ENCODE peak calls at places on chromosomes 13 and 19, in seven cellular contexts. One of them, this sample, is unnamed. For H3K79me2, the result is how much of the 10 kb centered on the place peaks cover.

GRCh38 chr13:28044608-28045007 is 55.8 kb downstream of the FLT3 start:
- DNase-seq in OCI-LY7: no peak
- DNase-seq in GM23338: no peak
- DNase-seq in K562: no peak
- DNase-seq in trophoblast cell: no peak
- DNase-seq in fibroblast of lung: no peak
- DNase-seq in H9: no peak
- DNase-seq in this sample: no peak

GRCh38 chr13:27395007-27395510 is 29.4 kb upstream of the GTF3A start:
- DNase-seq in OCI-LY7: no peak
- DNase-seq in GM23338: no peak
- DNase-seq in K562: no peak
- DNase-seq in trophoblast cell: no peak
- DNase-seq in fibroblast of lung: no peak
- DNase-seq in H9: no peak
- DNase-seq in this sample: no peak

GRCh38 chr19:55675661-55676354 is 782 bp downstream of the EPN1 start:
- DNase-seq in OCI-LY7: peak
- DNase-seq in GM23338: no peak
- DNase-seq in K562: no peak
- DNase-seq in trophoblast cell: no peak
- DNase-seq in fibroblast of lung: no peak
- DNase-seq in H9: no peak
- DNase-seq in this sample: no peak

GRCh38 chr13:91544723-91545122 is 146.3 kb downstream of the GPC5 start:
- DNase-seq in OCI-LY7: no peak
- DNase-seq in GM23338: peak
- DNase-seq in K562: no peak
- DNase-seq in trophoblast cell: no peak
- DNase-seq in fibroblast of lung: no peak
- DNase-seq in H9: peak
- DNase-seq in this sample: no peak

GRCh38 chr13:90447735-90448103 is 899.8 kb upstream of the MIR17HG start:
- DNase-seq in OCI-LY7: no peak
- DNase-seq in GM23338: peak
- DNase-seq in K562: no peak
- DNase-seq in trophoblast cell: no peak
- DNase-seq in fibroblast of lung: peak
- DNase-seq in H9: no peak
- DNase-seq in this sample: peak

GRCh38 chr19:8611890-8612806 is 1.6 kb upstream of the ADAMTS10 start:
- DNase-seq in OCI-LY7: no peak
- DNase-seq in GM23338: peak
- DNase-seq in K562: no peak
- DNase-seq in trophoblast cell: no peak
- DNase-seq in fibroblast of lung: peak
- DNase-seq in H9: peak
- DNase-seq in this sample: no peak

GRCh38 chr19:547836-548720 is 4.2 kb downstream of the GZMM start:
- DNase-seq in OCI-LY7: no peak
- DNase-seq in GM23338: no peak
- DNase-seq in K562: peak
- DNase-seq in trophoblast cell: no peak
- DNase-seq in fibroblast of lung: no peak
- DNase-seq in H9: peak
- DNase-seq in this sample: no peak

GRCh38 chr13:93254775-93255174 is 28.2 kb downstream of the GPC6 start:
- DNase-seq in OCI-LY7: no peak
- DNase-seq in GM23338: no peak
- DNase-seq in K562: no peak
- DNase-seq in trophoblast cell: no peak
- DNase-seq in fibroblast of lung: no peak
- DNase-seq in H9: no peak
- DNase-seq in this sample: no peak

GRCh38 chr19:39144487-39145071 is 19.0 kb downstream of the PAK4 start:
- DNase-seq in OCI-LY7: no peak
- DNase-seq in GM23338: peak
- DNase-seq in K562: no peak
- DNase-seq in trophoblast cell: peak
- DNase-seq in fibroblast of lung: peak
- DNase-seq in H9: no peak
- DNase-seq in this sample: no peak

GRCh38 chr13:46588019-46588418 is 35.0 kb downstream of the LRCH1 start:
- DNase-seq in OCI-LY7: peak
- DNase-seq in GM23338: no peak
- DNase-seq in K562: no peak
- DNase-seq in trophoblast cell: no peak
- DNase-seq in fibroblast of lung: no peak
- DNase-seq in H9: no peak
- DNase-seq in this sample: no peak

GRCh38 chr13:100197591-100198365 is 108.9 kb downstream of the PCCA start:
- DNase-seq in OCI-LY7: no peak
- DNase-seq in GM23338: no peak
- DNase-seq in K562: no peak
- DNase-seq in trophoblast cell: no peak
- DNase-seq in fibroblast of lung: no peak
- DNase-seq in H9: no peak
- DNase-seq in this sample: no peak

GRCh38 chr13:113592571-113592970 is 8.0 kb downstream of the TFDP1 start:
- DNase-seq in OCI-LY7: no peak
- DNase-seq in GM23338: no peak
- DNase-seq in K562: no peak
- DNase-seq in trophoblast cell: no peak
- DNase-seq in fibroblast of lung: no peak
- DNase-seq in H9: peak
- DNase-seq in this sample: no peak

GRCh38 chr13:95494082-95494681 is 58.3 kb upstream of the CLDN10 start:
- DNase-seq in OCI-LY7: peak
- DNase-seq in GM23338: peak
- DNase-seq in K562: peak
- DNase-seq in trophoblast cell: peak
- DNase-seq in fibroblast of lung: peak
- DNase-seq in H9: no peak
- DNase-seq in this sample: no peak

GRCh38 chr13:102598061-102598460 is 1.3 kb downstream of the TPP2 start:
- DNase-seq in OCI-LY7: no peak
- DNase-seq in GM23338: no peak
- DNase-seq in K562: no peak
- DNase-seq in trophoblast cell: no peak
- DNase-seq in fibroblast of lung: peak
- DNase-seq in H9: no peak
- DNase-seq in this sample: no peak

GRCh38 chr19:30651066-30651465 is 278.9 kb downstream of the ZNF536 start:
- DNase-seq in OCI-LY7: no peak
- DNase-seq in GM23338: no peak
- DNase-seq in K562: no peak
- DNase-seq in trophoblast cell: no peak
- DNase-seq in fibroblast of lung: no peak
- DNase-seq in H9: no peak
- DNase-seq in this sample: no peak

GRCh38 chr13:110557610-110558305 is 3.8 kb downstream of the RAB20 start:
- DNase-seq in OCI-LY7: no peak
- DNase-seq in GM23338: no peak
- DNase-seq in K562: no peak
- DNase-seq in trophoblast cell: no peak
- DNase-seq in fibroblast of lung: no peak
- DNase-seq in H9: no peak
- DNase-seq in this sample: no peak

GRCh38 chr13:48797127-48797526 is 143.4 kb downstream of the CYSLTR2 start:
- DNase-seq in OCI-LY7: no peak
- DNase-seq in GM23338: no peak
- DNase-seq in K562: no peak
- DNase-seq in trophoblast cell: peak
- DNase-seq in fibroblast of lung: no peak
- DNase-seq in H9: no peak
- DNase-seq in this sample: no peak

DNA sequence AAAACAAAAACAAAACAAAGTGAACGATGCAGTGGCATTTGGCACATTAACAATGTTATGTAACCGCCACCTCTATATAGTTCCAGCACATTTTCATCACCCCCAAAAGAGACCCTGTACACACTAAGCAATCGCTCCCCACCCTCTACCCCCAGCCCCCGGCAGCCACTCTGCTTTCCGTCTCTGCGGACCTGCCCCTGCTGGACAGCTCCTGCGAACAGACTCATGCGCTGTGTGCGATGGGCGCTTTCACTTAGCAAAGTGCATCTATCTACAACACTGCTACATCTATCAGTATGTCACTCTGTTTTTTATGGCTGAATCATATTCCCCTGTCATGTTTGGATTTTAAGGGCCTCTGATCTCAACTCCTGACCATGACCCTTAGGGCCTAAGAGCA is 25.1 kb upstream of the TMEM160 start:
- DNase-seq in OCI-LY7: no peak
- DNase-seq in GM23338: no peak
- DNase-seq in K562: no peak
- DNase-seq in trophoblast cell: no peak
- DNase-seq in fibroblast of lung: no peak
- DNase-seq in H9: no peak
- DNase-seq in this sample: no peak
- H3K79me2 ChIP-seq in OCI-LY7: under half
- H3K79me2 ChIP-seq in GM23338: under half
- H3K79me2 ChIP-seq in K562: under half
- H3K79me2 ChIP-seq in trophoblast cell: under half
- H3K79me2 ChIP-seq in fibroblast of lung: under half
- H3K79me2 ChIP-seq in H9: under half
- H3K79me2 ChIP-seq in this sample: under half

DNA sequence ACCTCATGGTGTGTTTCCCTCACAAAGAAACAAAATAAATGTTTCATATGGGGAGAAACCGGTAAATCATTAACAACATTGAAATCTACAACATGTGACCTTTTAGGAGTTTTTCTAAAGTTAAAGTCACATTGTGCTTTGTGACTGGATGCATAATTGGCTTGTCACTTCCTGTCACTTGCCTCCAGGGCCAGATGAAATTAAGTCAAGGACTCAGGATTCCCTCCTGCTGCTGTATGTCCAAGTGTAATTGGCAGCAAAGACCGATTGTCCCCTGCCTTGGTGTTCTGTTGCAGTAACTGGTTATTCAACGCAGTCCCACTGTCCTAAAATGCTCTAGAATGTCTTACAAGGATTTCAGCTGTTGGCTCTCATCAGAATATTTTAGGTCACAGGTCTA is 448.2 kb downstream of the LIG4 start:
- DNase-seq in OCI-LY7: no peak
- DNase-seq in GM23338: no peak
- DNase-seq in K562: no peak
- DNase-seq in trophoblast cell: no peak
- DNase-seq in fibroblast of lung: no peak
- DNase-seq in H9: no peak
- DNase-seq in this sample: peak
- H3K79me2 ChIP-seq in OCI-LY7: under half
- H3K79me2 ChIP-seq in GM23338: under half
- H3K79me2 ChIP-seq in K562: under half
- H3K79me2 ChIP-seq in trophoblast cell: under half
- H3K79me2 ChIP-seq in fibroblast of lung: under half
- H3K79me2 ChIP-seq in H9: under half
- H3K79me2 ChIP-seq in this sample: under half

GRCh38 chr13:45218689-45219088 is 17.8 kb upstream of the KCTD4 start:
- DNase-seq in OCI-LY7: no peak
- DNase-seq in GM23338: no peak
- DNase-seq in K562: no peak
- DNase-seq in trophoblast cell: no peak
- DNase-seq in fibroblast of lung: no peak
- DNase-seq in H9: no peak
- DNase-seq in this sample: no peak
- H3K79me2 ChIP-seq in OCI-LY7: under half
- H3K79me2 ChIP-seq in GM23338: under half
- H3K79me2 ChIP-seq in K562: under half
- H3K79me2 ChIP-seq in trophoblast cell: under half
- H3K79me2 ChIP-seq in fibroblast of lung: under half
- H3K79me2 ChIP-seq in H9: under half
- H3K79me2 ChIP-seq in this sample: under half

DNA sequence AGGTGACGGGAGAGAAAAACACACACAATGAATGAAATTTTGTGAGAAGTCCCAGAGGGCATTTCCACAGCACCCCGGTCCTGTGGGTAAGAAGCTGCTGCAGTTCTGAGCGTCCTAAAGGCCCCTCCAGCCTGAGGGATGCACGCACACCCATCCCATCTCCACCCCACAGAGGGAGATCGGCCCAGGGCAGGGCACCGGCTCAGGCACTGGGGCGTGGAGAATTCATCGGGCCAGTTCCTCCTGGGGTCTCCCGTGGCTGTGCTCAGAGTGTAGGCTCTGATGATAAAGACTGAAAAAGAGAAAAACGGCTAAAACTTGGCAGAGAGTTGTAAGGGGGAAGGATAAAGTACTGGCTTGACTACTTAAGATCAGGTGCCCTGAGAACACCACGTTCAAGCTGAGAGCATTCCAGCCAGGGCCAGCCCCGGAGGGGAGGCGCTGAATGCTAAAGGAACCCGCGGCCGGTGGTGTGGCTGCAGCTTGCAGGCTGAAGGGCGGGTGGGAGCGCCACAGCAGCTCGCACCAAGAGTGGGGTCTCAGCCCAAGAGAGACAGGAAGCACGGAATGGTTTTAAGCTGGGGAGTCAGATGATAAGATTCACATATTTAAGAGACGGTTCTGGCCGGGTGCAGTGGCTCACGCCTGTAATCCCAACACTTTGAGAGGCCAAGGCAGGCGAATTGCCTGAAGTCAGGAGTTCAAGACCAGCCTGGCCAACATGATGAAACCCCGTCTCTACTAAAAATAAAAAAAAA is 121.9 kb upstream of the SPACA7 start:
- DNase-seq in OCI-LY7: no peak
- DNase-seq in GM23338: no peak
- DNase-seq in K562: no peak
- DNase-seq in trophoblast cell: no peak
- DNase-seq in fibroblast of lung: no peak
- DNase-seq in H9: no peak
- DNase-seq in this sample: no peak
- H3K79me2 ChIP-seq in OCI-LY7: under half
- H3K79me2 ChIP-seq in GM23338: under half
- H3K79me2 ChIP-seq in K562: under half
- H3K79me2 ChIP-seq in trophoblast cell: under half
- H3K79me2 ChIP-seq in fibroblast of lung: under half
- H3K79me2 ChIP-seq in H9: under half
- H3K79me2 ChIP-seq in this sample: under half

DNA sequence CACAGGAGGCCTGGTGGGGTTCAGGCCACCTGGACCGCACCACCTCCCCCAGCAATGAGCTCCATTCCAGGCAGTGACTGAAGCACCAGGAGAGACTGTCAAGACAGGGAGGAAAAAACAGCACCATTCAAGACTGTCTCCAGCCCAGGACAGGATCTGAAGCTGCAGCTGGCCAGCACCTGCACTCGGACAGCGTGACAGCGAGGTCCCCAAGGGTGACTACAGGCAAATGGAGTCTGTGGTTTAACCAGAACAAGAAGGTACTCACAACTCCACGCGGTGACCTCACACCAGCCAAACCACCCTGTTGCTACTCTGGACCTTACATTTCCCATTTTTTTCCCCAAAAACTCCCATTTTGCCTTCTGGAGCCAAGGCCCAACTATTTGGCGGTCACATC is 9.8 kb downstream of the MED26 start:
- DNase-seq in OCI-LY7: peak
- DNase-seq in GM23338: no peak
- DNase-seq in K562: no peak
- DNase-seq in trophoblast cell: no peak
- DNase-seq in fibroblast of lung: no peak
- DNase-seq in H9: no peak
- DNase-seq in this sample: no peak
- H3K79me2 ChIP-seq in OCI-LY7: half or more
- H3K79me2 ChIP-seq in GM23338: half or more
- H3K79me2 ChIP-seq in K562: half or more
- H3K79me2 ChIP-seq in trophoblast cell: under half
- H3K79me2 ChIP-seq in fibroblast of lung: half or more
- H3K79me2 ChIP-seq in H9: half or more
- H3K79me2 ChIP-seq in this sample: half or more